ENCODE peak calls at places on chromosomes 5 and 9, in five cellular contexts. J, Z, F, T and X are unnamed samples.

GRCh38 chr9:124972241-124972770 is 31.4 kb upstream of the GOLGA1 start:
- DNase-seq in J (no peak), Z (no peak), F (no peak), T (no peak), X (no peak)

GRCh38 chr9:106798021-106798799 is 64.8 kb upstream of the ZNF462 start:
- DNase-seq in J (no peak), Z (no peak), F (no peak), T (no peak), X (no peak)

GRCh38 chr9:97900103-97900737 is 22.1 kb downstream of the TRMO start:
- DNase-seq in J (peak; percentile 78), Z (no peak), F (no peak), T (no peak), X (no peak)

GRCh38 chr5:151026674-151027073 is 6.3 kb downstream of the GPX3 start:
- DNase-seq in J (no peak), Z (no peak), F (no peak), T (no peak), X (no peak)

GRCh38 chr9:11471321-11471720 is 858.5 kb upstream of the PTPRD start:
- DNase-seq in J (no peak), Z (no peak), F (no peak), T (no peak), X (no peak)

GRCh38 chr5:129400395-129400983 is 59.6 kb upstream of the ADAMTS19 start:
- DNase-seq in J (no peak), Z (peak; percentile 48), F (no peak), T (no peak), X (no peak)

GRCh38 chr5:90968319-90968718 is 409.7 kb downstream of the ADGRV1 start:
- DNase-seq in J (peak; percentile 75), Z (no peak), F (no peak), T (no peak), X (no peak)

GRCh38 chr5:143657814-143658395 is 154.1 kb upstream of the HMHB1 start:
- DNase-seq in J (peak; percentile 35), Z (peak; percentile 59), F (no peak), T (no peak), X (no peak)

GRCh38 chr9:95268681-95269080 is 48.8 kb downstream of the FANCC start:
- DNase-seq in J (peak; percentile 27), Z (peak; percentile 75), F (peak; percentile 19), T (no peak), X (no peak)

GRCh38 chr9:12695474-12695873 is 2.3 kb downstream of the TYRP1 start:
- DNase-seq in J (peak; percentile 52), Z (no peak), F (no peak), T (no peak), X (no peak)

GRCh38 chr5:53712327-53712726 is 151.9 kb downstream of the NDUFS4 start:
- DNase-seq in J (no peak), Z (no peak), F (peak; percentile 54), T (no peak), X (no peak)

GRCh38 chr9:26054600-26055516 is 376.6 kb upstream of the TUSC1 start:
- DNase-seq in J (peak; percentile 41), Z (no peak), F (peak; percentile 33), T (no peak), X (no peak)

GRCh38 chr5:101035425-101035824 is 132.3 kb upstream of the ST8SIA4 start:
- DNase-seq in J (no peak), Z (no peak), F (no peak), T (no peak), X (no peak)

GRCh38 chr9:100099722-100100042 is 639 bp downstream of the INVS start:
- DNase-seq in J (no peak), Z (no peak), F (no peak), T (no peak), X (peak; percentile 6)

GRCh38 chr5:152246401-152246800 is 158.7 kb downstream of the NMUR2 start:
- DNase-seq in J (peak; percentile 0), Z (peak; percentile 88), F (no peak), T (no peak), X (peak; percentile 57)

GRCh38 chr5:163846512-163846911 is 341.1 kb downstream of the MAT2B start:
- DNase-seq in J (peak; percentile 49), Z (no peak), F (no peak), T (no peak), X (no peak)

GRCh38 chr5:2998106-2998505 is 246.6 kb upstream of the IRX2 start:
- DNase-seq in J (no peak), Z (no peak), F (no peak), T (no peak), X (no peak)

GRCh38 chr5:178377583-178378270 is 145.1 kb upstream of the PHYKPL start:
- DNase-seq in J (no peak), Z (no peak), F (no peak), T (no peak), X (no peak)

GRCh38 chr5:120703923-120704445 is 239.9 kb downstream of the PRR16 start:
- DNase-seq in J (no peak), Z (no peak), F (no peak), T (no peak), X (no peak)

GRCh38 chr9:94705162-94705712 is 21.3 kb upstream of the AOPEP start:
- DNase-seq in J (no peak), Z (no peak), F (no peak), T (no peak), X (no peak)

GRCh38 chr5:147740864-147741263 is 41.7 kb downstream of the JAKMIP2 start:
- DNase-seq in J (no peak), Z (no peak), F (no peak), T (no peak), X (no peak)

GRCh38 chr9:123368481-123369153 is 12.6 kb downstream of the CRB2 start:
- DNase-seq in J (no peak), Z (no peak), F (no peak), T (no peak), X (no peak)

GRCh38 chr9:134342746-134343115 is 16.5 kb downstream of the RXRA start:
- DNase-seq in J (no peak), Z (no peak), F (no peak), T (no peak), X (no peak)

GRCh38 chr5:42993516-42994284 is 46.4 kb downstream of the ANXA2R start:
- DNase-seq in J (peak; percentile 88), Z (peak; percentile 47), F (no peak), T (no peak), X (no peak)

GRCh38 chr9:86097510-86098224 is 1.7 kb downstream of the GOLM1 start:
- DNase-seq in J (no peak), Z (no peak), F (no peak), T (no peak), X (no peak)

GRCh38 chr9:132199056-132199455 is 37.2 kb downstream of the NTNG2 start:
- DNase-seq in J (no peak), Z (no peak), F (no peak), T (no peak), X (no peak)

GRCh38 chr5:107542428-107542827 is 128.3 kb downstream of the EFNA5 start:
- DNase-seq in J (peak; percentile 88), Z (no peak), F (peak; percentile 97), T (no peak), X (no peak)

GRCh38 chr5:61907995-61908394 is 398.0 kb upstream of the KIF2A start:
- DNase-seq in J (no peak), Z (no peak), F (no peak), T (no peak), X (no peak)

GRCh38 chr5:17316973-17317459 is 99.6 kb downstream of the BASP1 start:
- DNase-seq in J (peak; percentile 50), Z (no peak), F (no peak), T (no peak), X (no peak)

GRCh38 chr5:3265131-3265885 is 330.3 kb upstream of the IRX1 start:
- DNase-seq in J (no peak), Z (no peak), F (no peak), T (no peak), X (no peak)

GRCh38 chr5:8059337-8059736 is 190.4 kb downstream of the MTRR start:
- DNase-seq in J (no peak), Z (no peak), F (no peak), T (no peak), X (no peak)

GRCh38 chr9:114516913-114517312 is 11.6 kb upstream of the WHRN start:
- DNase-seq in J (peak; percentile 91), Z (no peak), F (peak; percentile 94), T (no peak), X (no peak)

GRCh38 chr5:129672006-129672405 is 75.9 kb upstream of the MINAR2 start:
- DNase-seq in J (no peak), Z (no peak), F (no peak), T (no peak), X (no peak)

GRCh38 chr9:114309096-114309495 is 13.8 kb upstream of the ORM1 start:
- DNase-seq in J (no peak), Z (no peak), F (no peak), T (no peak), X (no peak)

GRCh38 chr5:9953691-9954090 is 296.0 kb downstream of the ATPSCKMT start:
- DNase-seq in J (no peak), Z (no peak), F (no peak), T (no peak), X (no peak)

GRCh38 chr5:151937851-151938250 is 13.2 kb upstream of the GLRA1 start:
- DNase-seq in J (no peak), Z (no peak), F (no peak), T (no peak), X (no peak)

GRCh38 chr5:137842296-137842695 is 25.4 kb upstream of the MYOT start:
- DNase-seq in J (no peak), Z (no peak), F (no peak), T (no peak), X (no peak)

GRCh38 chr5:142420521-142420920 is 95.7 kb upstream of the SPRY4 start:
- DNase-seq in J (peak; percentile 8), Z (no peak), F (no peak), T (no peak), X (no peak)

GRCh38 chr5:40383719-40384651 is 295.7 kb upstream of the PTGER4 start:
- DNase-seq in J (peak; percentile 56), Z (peak; percentile 49), F (peak; percentile 27), T (no peak), X (no peak)